ENCODE peak calls at places on chromosome 15, in nine cellular contexts. One of them, this sample, is unnamed.
A peak's percentile ranks its signal among the peaks of the same experiment; 100 is the strongest.

GRCh38 chr15:95032181-95032580 is 800.8 kb downstream of the MCTP2 start:
- DNase-seq in T1000: no peak
- DNase-seq in stimulated activated CD4-positive, alpha-beta T cell treated with anti-CD3 and anti-CD28 coated beads, Interleukin-2, amount 100 ng/mL, for 48 hours: no peak
- DNase-seq in occipital lobe: no peak
- DNase-seq in neuronal stem cell: no peak
- DNase-seq in GM23248: no peak
- DNase-seq in memory B cell: no peak
- DNase-seq in iris pigment epithelial cell: peak; percentile 22
- DNase-seq in activated B cell treated with CpG ODN at 0.5 μM for 24 hours: no peak
- DNase-seq in this sample: no peak

GRCh38 chr15:69794643-69795461 is 302.9 kb downstream of the TLE3 start:
- DNase-seq in T1000: no peak
- DNase-seq in stimulated activated CD4-positive, alpha-beta T cell treated with anti-CD3 and anti-CD28 coated beads, Interleukin-2, amount 100 ng/mL, for 48 hours: no peak
- DNase-seq in occipital lobe: no peak
- DNase-seq in neuronal stem cell: no peak
- DNase-seq in GM23248: peak; percentile 78
- DNase-seq in memory B cell: no peak
- DNase-seq in iris pigment epithelial cell: peak; percentile 44
- DNase-seq in activated B cell treated with CpG ODN at 0.5 μM for 24 hours: no peak
- DNase-seq in this sample: no peak

GRCh38 chr15:33091983-33092688 is 102.4 kb downstream of the FMN1 start:
- DNase-seq in T1000: no peak
- DNase-seq in stimulated activated CD4-positive, alpha-beta T cell treated with anti-CD3 and anti-CD28 coated beads, Interleukin-2, amount 100 ng/mL, for 48 hours: no peak
- DNase-seq in occipital lobe: no peak
- DNase-seq in neuronal stem cell: no peak
- DNase-seq in GM23248: no peak
- DNase-seq in memory B cell: no peak
- DNase-seq in iris pigment epithelial cell: no peak
- DNase-seq in activated B cell treated with CpG ODN at 0.5 μM for 24 hours: no peak
- DNase-seq in this sample: no peak

GRCh38 chr15:58479941-58480340 is 48.1 kb downstream of the LIPC start:
- DNase-seq in T1000: no peak
- DNase-seq in stimulated activated CD4-positive, alpha-beta T cell treated with anti-CD3 and anti-CD28 coated beads, Interleukin-2, amount 100 ng/mL, for 48 hours: no peak
- DNase-seq in occipital lobe: no peak
- DNase-seq in neuronal stem cell: no peak
- DNase-seq in GM23248: no peak
- DNase-seq in memory B cell: no peak
- DNase-seq in iris pigment epithelial cell: no peak
- DNase-seq in activated B cell treated with CpG ODN at 0.5 μM for 24 hours: no peak
- DNase-seq in this sample: no peak

GRCh38 chr15:36777941-36778340 is 198.5 kb downstream of the CDIN1 start:
- DNase-seq in T1000: no peak
- DNase-seq in stimulated activated CD4-positive, alpha-beta T cell treated with anti-CD3 and anti-CD28 coated beads, Interleukin-2, amount 100 ng/mL, for 48 hours: no peak
- DNase-seq in occipital lobe: no peak
- DNase-seq in neuronal stem cell: no peak
- DNase-seq in GM23248: peak; percentile 18
- DNase-seq in memory B cell: no peak
- DNase-seq in iris pigment epithelial cell: no peak
- DNase-seq in activated B cell treated with CpG ODN at 0.5 μM for 24 hours: no peak
- DNase-seq in this sample: no peak

GRCh38 chr15:58666957-58667356 is 82.5 kb downstream of the ADAM10 start:
- DNase-seq in T1000: no peak
- DNase-seq in stimulated activated CD4-positive, alpha-beta T cell treated with anti-CD3 and anti-CD28 coated beads, Interleukin-2, amount 100 ng/mL, for 48 hours: no peak
- DNase-seq in occipital lobe: no peak
- DNase-seq in neuronal stem cell: no peak
- DNase-seq in GM23248: peak; percentile 58
- DNase-seq in memory B cell: no peak
- DNase-seq in iris pigment epithelial cell: peak; percentile 50
- DNase-seq in activated B cell treated with CpG ODN at 0.5 μM for 24 hours: no peak
- DNase-seq in this sample: no peak

GRCh38 chr15:68407141-68407885 is 24.6 kb downstream of the ITGA11 start:
- DNase-seq in T1000: no peak
- DNase-seq in stimulated activated CD4-positive, alpha-beta T cell treated with anti-CD3 and anti-CD28 coated beads, Interleukin-2, amount 100 ng/mL, for 48 hours: no peak
- DNase-seq in occipital lobe: no peak
- DNase-seq in neuronal stem cell: no peak
- DNase-seq in GM23248: no peak
- DNase-seq in memory B cell: no peak
- DNase-seq in iris pigment epithelial cell: no peak
- DNase-seq in activated B cell treated with CpG ODN at 0.5 μM for 24 hours: peak; percentile 2
- DNase-seq in this sample: no peak

GRCh38 chr15:59703979-59704796 is 15.1 kb upstream of the BNIP2 start:
- DNase-seq in T1000: peak; percentile 66
- DNase-seq in stimulated activated CD4-positive, alpha-beta T cell treated with anti-CD3 and anti-CD28 coated beads, Interleukin-2, amount 100 ng/mL, for 48 hours: no peak
- DNase-seq in occipital lobe: no peak
- DNase-seq in neuronal stem cell: no peak
- DNase-seq in GM23248: no peak
- DNase-seq in memory B cell: no peak
- DNase-seq in iris pigment epithelial cell: peak; percentile 56
- DNase-seq in activated B cell treated with CpG ODN at 0.5 μM for 24 hours: no peak
- DNase-seq in this sample: no peak

GRCh38 chr15:74787251-74788041 is 5.6 kb downstream of the CSK start:
- DNase-seq in T1000: no peak
- DNase-seq in stimulated activated CD4-positive, alpha-beta T cell treated with anti-CD3 and anti-CD28 coated beads, Interleukin-2, amount 100 ng/mL, for 48 hours: peak; percentile 82
- DNase-seq in occipital lobe: no peak
- DNase-seq in neuronal stem cell: no peak
- DNase-seq in GM23248: peak; percentile 74
- DNase-seq in memory B cell: peak; percentile 90
- DNase-seq in iris pigment epithelial cell: peak; percentile 88
- DNase-seq in activated B cell treated with CpG ODN at 0.5 μM for 24 hours: peak; percentile 82
- DNase-seq in this sample: peak; percentile 70

This sample was measured in GM12892.